ENCODE peak calls at places on chromosomes 4 and X, in seven cellular contexts. W is Kasumi-1; V is Caco-2; E is CD4-positive, alpha-beta memory T cell; T is MCF 10A; K is CD4-positive, alpha-beta T cell; Q is AG08395. P is an unnamed sample.

GRCh38 chrX:38861489-38861888 is 60.2 kb downstream of the MID1IP1 start:
- DNase-seq in Q (no peak), W (no peak), E (no peak), T (no peak), V (no peak), K (no peak), P (no peak)

GRCh38 chrX:97751735-97752134 is 868.0 kb downstream of the RPA4 start:
- DNase-seq in E (no peak), K (no peak), V (no peak), W (no peak), T (peak), Q (no peak), P (no peak)

GRCh38 chr4:173056708-173057107 is 111.9 kb upstream of the GALNT7 start:
- DNase-seq in W (no peak), K (no peak), V (no peak), E (no peak), T (no peak), Q (no peak), P (no peak)

GRCh38 chrX:40174594-40175415 is 77.0 kb upstream of the BCOR start:
- DNase-seq in T (no peak), E (no peak), V (peak), W (no peak), Q (no peak), K (no peak), P (peak)

GRCh38 chr4:177308125-177308524 is 1.5 kb upstream of the NEIL3 start:
- DNase-seq in T (peak), Q (peak), V (no peak), K (no peak), W (no peak), E (no peak), P (no peak)

GRCh38 chrX:1093112-1093511 is 119.3 kb downstream of the CRLF2 start:
- DNase-seq in W (no peak), Q (no peak), V (no peak), T (no peak), K (peak), E (peak), P (no peak)

GRCh38 chr4:7389719-7390118 is 45.0 kb downstream of the PSAPL1 start:
- DNase-seq in W (no peak), E (no peak), Q (no peak), T (no peak), V (no peak), K (no peak), P (no peak)

GRCh38 chr4:119103263-119103662 is 32.4 kb upstream of the MYOZ2 start:
- DNase-seq in T (peak), V (peak), K (no peak), W (peak), E (no peak), Q (peak), P (peak)

GRCh38 chr4:163558539-163559044 is 64.1 kb downstream of the TMA16 start:
- DNase-seq in W (peak), K (no peak), T (no peak), Q (no peak), E (peak), V (no peak), P (no peak)

GRCh38 chrX:23497919-23498318 is 163.3 kb downstream of the PTCHD1 start:
- DNase-seq in Q (no peak), E (no peak), V (no peak), W (no peak), T (no peak), K (no peak), P (no peak)

GRCh38 chrX:16484338-16484737 is 165.6 kb upstream of the S100G start:
- DNase-seq in V (no peak), T (peak), Q (peak), W (peak), E (peak), K (peak), P (peak)

GRCh38 chr4:36269116-36269515 is 12.3 kb upstream of the DTHD1 start:
- DNase-seq in Q (no peak), K (peak), W (no peak), V (no peak), E (peak), T (no peak), P (no peak)

GRCh38 chr4:128841402-128841801 is 31.9 kb downstream of the JADE1 start:
- DNase-seq in T (no peak), Q (no peak), K (no peak), V (no peak), E (no peak), W (no peak), P (peak)

GRCh38 chr4:152079543-152080293 is 318.9 kb upstream of the GATB start:
- DNase-seq in Q (no peak), K (peak), V (no peak), E (peak), T (no peak), W (no peak), P (no peak)

GRCh38 chrX:128818690-128819089 is 704.6 kb downstream of the SMARCA1 start:
- DNase-seq in W (no peak), E (no peak), V (no peak), T (peak), Q (no peak), K (no peak), P (peak)

GRCh38 chr4:133147922-133148689 is 988 bp upstream of the PCDH10 start:
- DNase-seq in K (no peak), V (no peak), Q (no peak), W (peak), T (no peak), E (no peak), P (no peak)

GRCh38 chr4:2417196-2417764 is 1.2 kb downstream of the ZFYVE28 start:
- DNase-seq in Q (no peak), V (no peak), K (no peak), E (no peak), T (no peak), W (no peak), P (peak)

GRCh38 chr4:59240030-59240429 is 1960.1 kb upstream of the ADGRL3 start:
- DNase-seq in W (no peak), K (no peak), T (no peak), V (no peak), E (no peak), Q (no peak), P (no peak)

GRCh38 chr4:144343143-144343755 is 202.7 kb upstream of the GYPA start:
- DNase-seq in W (no peak), Q (no peak), K (no peak), T (no peak), E (no peak), V (no peak), P (no peak)